ENCODE peak calls at places on chromosomes 1 and 21, in seven cellular contexts. C, F, N, V, J, I and E are unnamed samples.

GRCh38 chr1:155984341-155984740 is 6.0 kb upstream of the ARHGEF2 start:
- DNase-seq in V (peak), I (no peak), N (no peak), C (peak), F (no peak), J (no peak), E (no peak)

GRCh38 chr1:241837413-241837812 is 10.6 kb upstream of the EXO1 start:
- DNase-seq in J (no peak), N (no peak), V (no peak), I (no peak), F (no peak), C (no peak), E (no peak)

GRCh38 chr1:170547255-170547654 is 15.3 kb downstream of the GORAB start:
- DNase-seq in N (no peak), V (no peak), I (no peak), J (no peak), F (no peak), C (no peak), E (no peak)

GRCh38 chr1:89780721-89781120 is 40.1 kb upstream of the LRRC8D start:
- DNase-seq in V (no peak), I (no peak), J (no peak), C (peak), F (no peak), N (peak), E (peak)

GRCh38 chr21:14533555-14534400 is 12.3 kb downstream of the SAMSN1 start:
- DNase-seq in V (no peak), I (peak), J (no peak), N (peak), F (no peak), C (no peak), E (peak)

GRCh38 chr1:12144236-12144635 is 22.6 kb upstream of the TNFRSF1B start:
- DNase-seq in C (no peak), N (no peak), I (no peak), V (no peak), F (no peak), J (no peak), E (no peak)

GRCh38 chr21:46151989-46152938 is 3.1 kb downstream of the FTCD start:
- DNase-seq in I (no peak), J (no peak), F (peak), C (no peak), N (no peak), V (no peak), E (no peak)

GRCh38 chr1:91013302-91013701 is 8.5 kb downstream of the ZNF644 start:
- DNase-seq in F (no peak), I (no peak), J (no peak), C (no peak), V (no peak), N (no peak), E (no peak)

GRCh38 chr1:181119076-181119989 is 30.8 kb downstream of the IER5 start:
- DNase-seq in F (no peak), C (no peak), I (no peak), N (no peak), V (no peak), J (no peak), E (no peak)

GRCh38 chr1:63010898-63011660 is 227.1 kb downstream of the ATG4C start:
- DNase-seq in V (no peak), J (no peak), N (no peak), C (no peak), F (no peak), I (no peak), E (no peak)

GRCh38 chr1:38072858-38073257 is 26.3 kb upstream of the POU3F1 start:
- DNase-seq in V (no peak), J (no peak), C (no peak), I (no peak), F (no peak), N (no peak), E (no peak)

GRCh38 chr1:214123061-214123784 is 135.4 kb downstream of the PROX1 start:
- DNase-seq in V (peak), J (peak), I (no peak), N (peak), C (peak), F (no peak), E (peak)

GRCh38 chr1:246699095-246699735 is 25.0 kb upstream of the SCCPDH start:
- DNase-seq in N (peak), V (no peak), J (peak), F (peak), C (peak), I (peak), E (peak)

GRCh38 chr1:15852036-15852827 is 4.7 kb downstream of the SPEN start:
- DNase-seq in I (peak), V (no peak), F (no peak), J (no peak), N (peak), C (peak), E (no peak)

GRCh38 chr1:178376008-178376407 is 120.8 kb downstream of the CLEC20A start:
- DNase-seq in F (no peak), I (no peak), J (no peak), N (no peak), C (no peak), V (no peak), E (no peak)

GRCh38 chr1:156096640-156097391 is 14.6 kb upstream of the MEX3A start:
- DNase-seq in V (no peak), N (peak), F (peak), J (peak), C (peak), I (peak), E (peak)

GRCh38 chr1:205827623-205828022 is 14.6 kb upstream of the SLC41A1 start:
- DNase-seq in J (no peak), V (no peak), C (peak), F (no peak), N (no peak), I (no peak), E (no peak)

GRCh38 chr1:160168016-160168415 is 16.6 kb downstream of the ATP1A4 start:
- DNase-seq in F (no peak), V (no peak), J (no peak), N (no peak), C (peak), I (no peak), E (no peak)

GRCh38 chr1:47646676-47647075 is 208.8 kb downstream of the FOXD2 start:
- DNase-seq in F (no peak), J (no peak), N (no peak), C (no peak), I (no peak), V (no peak), E (no peak)

GRCh38 chr1:73162576-73162975 is 880.2 kb upstream of the NEGR1 start:
- DNase-seq in C (no peak), J (no peak), I (no peak), N (no peak), F (no peak), V (no peak), E (no peak)

GRCh38 chr1:19402031-19402430 is 83.3 kb downstream of the CAPZB start:
- DNase-seq in J (no peak), V (no peak), C (no peak), F (no peak), I (no peak), N (peak), E (no peak)

GRCh38 chr1:70990460-70991253 is 57.0 kb downstream of the PTGER3 start:
- DNase-seq in I (no peak), F (no peak), V (no peak), N (no peak), C (peak), J (no peak), E (no peak)

GRCh38 chr1:115062542-115063004 is 26.7 kb downstream of the TSPAN2 start:
- DNase-seq in N (peak), I (peak), J (no peak), F (no peak), V (no peak), C (no peak), E (no peak)